ENCODE peak calls at places on chromosomes 3 and 15, in four cellular contexts. G is upper lobe of right lung, K is COLO829, L is RPMI7951. T is an unnamed sample.

GRCh38 chr3:124250053-124250452 is 258.1 kb upstream of the ROPN1 start:
- DNase-seq in G (no peak), K (no peak), L (peak), T (no peak)

GRCh38 chr15:72271895-72272212 is 500 bp downstream of the PARP6 start:
- DNase-seq in L (peak), G (no peak), K (peak), T (no peak)

GRCh38 chr15:68550004-68550403 is 28.8 kb upstream of the CORO2B start:
- DNase-seq in K (no peak), L (no peak), G (no peak), T (no peak)

GRCh38 chr3:44993471-44994205 is 17.6 kb downstream of the EXOSC7 start:
- DNase-seq in L (peak), K (no peak), G (no peak), T (no peak)

GRCh38 chr15:35305031-35305555 is 220.0 kb upstream of the NANOGP8 start:
- DNase-seq in G (no peak), K (no peak), L (no peak), T (no peak)

GRCh38 chr3:125121246-125122010 is 65.6 kb upstream of the HEG1 start:
- DNase-seq in G (no peak), K (no peak), L (no peak), T (no peak)

GRCh38 chr3:125186261-125186770 is 26.2 kb downstream of the SLC12A8 start:
- DNase-seq in L (no peak), K (peak), G (no peak), T (peak)

GRCh38 chr15:86555114-86555513 is 475.4 kb downstream of the AGBL1 start:
- DNase-seq in G (no peak), K (no peak), L (no peak), T (no peak)

GRCh38 chr15:71054286-71054952 is 60.9 kb upstream of the THSD4 start:
- DNase-seq in L (no peak), K (peak), G (no peak), T (no peak)

GRCh38 chr15:83928878-83929418 is 275.0 kb downstream of the ADAMTSL3 start:
- DNase-seq in K (no peak), L (no peak), G (no peak), T (no peak)

GRCh38 chr3:163779396-163780344 is 1298.6 kb downstream of the SI start:
- DNase-seq in L (no peak), G (no peak), K (peak), T (no peak)

GRCh38 chr15:59279023-59279422 is 72.4 kb downstream of the LDHAL6B start:
- DNase-seq in K (no peak), G (no peak), L (no peak), T (no peak)

GRCh38 chr3:160127308-160127707 is 97.9 kb upstream of the C3orf80 start:
- DNase-seq in G (no peak), K (no peak), L (no peak), T (no peak)

GRCh38 chr3:36842275-36842674 is 77.9 kb upstream of the DCLK3 start:
- DNase-seq in G (no peak), K (no peak), L (no peak), T (no peak)

GRCh38 chr15:92429378-92430066 is 35.8 kb downstream of the ST8SIA2 start:
- DNase-seq in K (peak), L (peak), G (no peak), T (no peak)

GRCh38 chr3:113498221-113499005 is 16.5 kb downstream of the SPICE1 start:
- DNase-seq in K (peak), G (no peak), L (no peak), T (no peak)

GRCh38 chr15:65088643-65089021 is 12.1 kb downstream of the KBTBD13 start:
- DNase-seq in K (no peak), L (no peak), G (no peak), T (no peak)

GRCh38 chr3:2961576-2961975 is 148.6 kb downstream of the IL5RA start:
- DNase-seq in L (no peak), K (no peak), G (no peak), T (no peak)

GRCh38 chr15:43067717-43068461 is 37.9 kb downstream of the UBR1 start:
- DNase-seq in K (peak), G (no peak), L (peak), T (no peak)

GRCh38 chr15:53513431-53513830 is 246.0 kb downstream of the WDR72 start:
- DNase-seq in L (no peak), G (no peak), K (no peak), T (no peak)

GRCh38 chr3:48039487-48040190 is 23.4 kb upstream of the MAP4 start:
- DNase-seq in G (no peak), K (peak), L (peak), T (no peak)

GRCh38 chr3:105367063-105367405 is 325 bp downstream of the ALCAM start:
- DNase-seq in G (peak), K (no peak), L (no peak), T (peak)

GRCh38 chr3:100560426-100560825 is 49.0 kb upstream of the ADGRG7 start:
- DNase-seq in L (no peak), G (no peak), K (no peak), T (no peak)

GRCh38 chr15:75050283-75050682 is 26.9 kb downstream of the PPCDC start:
- DNase-seq in G (no peak), K (no peak), L (no peak), T (peak)

GRCh38 chr15:101159096-101159935 is 92.5 kb downstream of the CHSY1 start:
- DNase-seq in L (no peak), G (no peak), K (peak), T (no peak)

GRCh38 chr15:69531302-69532027 is 78.8 kb downstream of the RPLP1 start:
- DNase-seq in G (no peak), K (no peak), L (no peak), T (peak)

GRCh38 chr3:43330981-43331380 is 44.6 kb downstream of the SNRK start:
- DNase-seq in K (no peak), G (no peak), L (peak), T (no peak)

GRCh38 chr3:9746330-9746729 is 3.4 kb upstream of the OGG1 start:
- DNase-seq in G (no peak), L (peak), K (no peak), T (no peak)

GRCh38 chr3:159877924-159878323 is 110.7 kb upstream of the IL12A start:
- DNase-seq in G (no peak), K (no peak), L (no peak), T (no peak)

GRCh38 chr3:184685646-184686045 is 26.2 kb downstream of the MAGEF1 start:
- DNase-seq in G (no peak), K (no peak), L (no peak), T (peak)